ENCODE peak calls at places on chromosomes 4 and X, in six cellular contexts. A is GM23248, Z is PC-9, B is neural progenitor cell, Y is PC-3, X is MM.1S. P is an unnamed sample. For H3F3A, the result is how much of the 10 kb centered on the place peaks cover.

GRCh38 chr4:14087459-14087858 is 459.9 kb upstream of the BOD1L1 start:
- DNase-seq in A (no peak), Z (no peak), B (no peak), Y (no peak), X (peak), P (no peak)

GRCh38 chr4:54231419-54232150 is 2.5 kb downstream of the PDGFRA start:
- DNase-seq in A (peak), Z (no peak), B (peak), Y (no peak), X (no peak), P (peak)

GRCh38 chr4:118997601-118998000 is 108.9 kb downstream of the SYNPO2 start:
- DNase-seq in A (peak), Z (no peak), B (no peak), Y (no peak), X (no peak), P (no peak)

GRCh38 chr4:98996056-98996941 is 778 bp downstream of the METAP1 start:
- DNase-seq in A (peak), Z (peak), B (peak), Y (peak), X (peak), P (peak)

GRCh38 chr4:128371004-128371777 is 83.6 kb upstream of the PGRMC2 start:
- DNase-seq in A (peak), Z (no peak), B (no peak), Y (no peak), X (no peak), P (no peak)

GRCh38 chr4:12488672-12489071 is 995.5 kb downstream of the RAB28 start:
- DNase-seq in A (no peak), Z (no peak), B (no peak), Y (no peak), X (no peak), P (peak)

GRCh38 chr4:3291969-3292570 is 751 bp upstream of the RGS12 start:
- DNase-seq in A (peak), Z (peak), B (peak), Y (peak), X (peak), P (peak)

GRCh38 chr4:110287130-110287529 is 88.7 kb upstream of the ELOVL6 start:
- DNase-seq in A (peak), Z (peak), B (no peak), Y (peak), X (peak), P (no peak)

DNA sequence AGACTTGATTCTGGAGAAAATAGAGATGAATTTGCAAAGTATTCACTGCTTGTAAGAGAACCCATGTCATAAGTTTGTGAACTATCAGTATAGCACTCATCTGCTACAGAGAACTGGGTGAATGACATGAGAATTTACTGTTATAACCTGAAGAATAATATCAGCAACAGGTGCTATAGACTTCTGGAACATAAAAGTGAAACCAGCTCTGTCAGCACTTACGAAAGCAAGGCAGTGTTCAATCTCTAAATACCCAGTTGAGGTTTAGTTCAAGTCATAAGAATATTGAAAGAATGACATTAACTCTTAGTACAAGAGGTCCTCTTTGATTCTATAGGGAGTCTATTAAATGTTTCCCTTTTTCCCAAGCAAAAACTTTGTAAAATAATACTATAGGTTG is 232.9 kb upstream of the ANKRD50 start:
- DNase-seq in A (no peak), Z (no peak), B (no peak), Y (no peak), X (peak), P (no peak)
- H3F3A ChIP-seq in A (under half), Z (under half), B (under half), Y (under half), X (under half), P (under half)

DNA sequence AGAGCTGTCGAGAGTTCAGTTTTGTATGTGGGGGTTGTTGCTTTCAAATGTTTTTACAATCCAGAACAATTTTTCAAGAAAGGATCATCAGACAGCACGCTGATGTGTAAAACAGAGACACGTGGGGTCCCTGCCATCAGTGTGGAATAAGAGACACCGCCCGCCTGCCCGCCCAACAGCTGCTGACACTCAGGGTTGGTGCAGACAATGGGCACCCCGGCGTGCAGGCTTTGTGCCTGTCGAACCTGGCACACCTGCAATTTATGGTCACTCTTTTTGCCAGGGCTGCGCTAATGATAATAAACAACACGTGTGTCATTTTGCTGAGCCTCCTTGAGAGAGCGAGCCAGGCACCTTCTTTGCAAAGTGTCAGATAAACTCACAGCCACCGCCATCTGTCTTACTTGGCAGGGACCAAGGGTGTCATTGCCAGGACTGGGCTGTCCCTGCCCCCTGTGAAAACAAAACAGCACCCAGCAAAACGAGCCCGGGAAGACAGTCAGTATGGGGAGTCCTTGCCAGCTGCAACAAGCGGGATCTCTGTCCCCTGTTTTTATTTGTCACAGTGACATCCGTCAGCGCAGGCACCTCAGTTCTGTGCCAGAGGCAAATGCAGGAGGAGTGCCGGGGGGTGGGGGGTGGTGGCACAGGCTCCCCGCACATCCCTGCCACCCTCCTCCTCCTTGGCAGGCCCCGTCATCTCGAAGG is 69.1 kb downstream of the PSAPL1 start:
- DNase-seq in A (peak), Z (no peak), B (no peak), Y (no peak), X (no peak), P (no peak)
- TF ChIP-seq EZH2 in A (no peak), Z (no peak), B (no peak), Y (no peak), X (no peak), P (no peak)

DNA sequence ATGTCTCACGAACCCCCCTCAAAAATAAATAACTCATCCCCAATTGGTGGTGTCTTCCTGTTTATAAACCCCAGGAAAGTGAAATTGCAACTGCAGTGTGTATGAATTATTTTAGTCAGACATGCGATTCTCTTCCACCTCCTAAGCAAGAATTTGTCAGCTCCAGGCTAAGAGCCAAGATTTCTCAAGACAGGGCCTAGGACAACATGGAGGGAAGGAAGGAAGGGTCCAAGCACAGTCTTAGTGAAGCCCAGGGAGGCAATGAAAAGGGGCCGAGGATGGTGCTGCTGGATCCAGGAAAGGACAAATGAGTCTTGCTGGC is 20.0 kb downstream of the SH3KBP1 start:
- DNase-seq in A (peak), Z (no peak), B (no peak), Y (peak), X (no peak), P (no peak)
- H3F3A ChIP-seq in A (under half), Z (under half), B (under half), Y (under half), X (under half), P (under half)

DNA sequence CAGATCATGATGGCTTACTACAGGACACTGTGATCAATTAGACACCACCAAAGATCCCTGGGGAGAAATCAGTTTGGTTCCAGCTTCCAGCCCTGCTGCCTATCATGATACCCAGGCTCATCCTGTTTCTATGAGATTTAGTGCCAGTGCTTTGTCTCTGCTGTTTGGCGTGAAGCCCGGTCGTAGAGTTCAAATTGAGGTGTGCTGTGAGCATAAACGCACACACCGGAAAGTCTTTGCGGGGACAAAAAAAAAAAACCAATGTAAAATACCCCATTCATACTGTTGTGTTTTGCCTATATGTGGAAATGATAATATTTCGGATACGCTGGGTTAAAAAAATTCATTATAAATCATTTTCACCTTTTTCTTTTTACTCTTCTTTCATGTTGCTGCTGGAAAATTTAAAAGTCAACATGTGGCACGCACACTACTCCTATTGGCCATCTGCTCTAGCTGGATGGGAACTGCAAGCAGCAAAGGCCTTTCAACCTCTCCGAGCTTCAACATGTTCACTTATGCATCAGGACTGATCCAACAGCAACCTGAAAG is 611 bp upstream of the DKC1 start:
- DNase-seq in A (peak), Z (peak), B (no peak), Y (no peak), X (no peak), P (no peak)
- TF ChIP-seq EZH2 in A (no peak), Z (no peak), B (no peak), Y (no peak), X (no peak), P (no peak)

GRCh38 chr4:82643994-82644730 is 82.4 kb upstream of the TMEM150C start:
- DNase-seq in A (peak), Z (no peak), B (no peak), Y (peak), X (no peak), P (no peak)
- H3F3A ChIP-seq in A (under half), Z (under half), B (under half), Y (under half), X (under half), P (under half)

GRCh38 chr4:827209-828081 is 1.5 kb upstream of the CPLX1 start:
- DNase-seq in A (no peak), Z (no peak), B (no peak), Y (no peak), X (no peak), P (peak)
- TF ChIP-seq EZH2 in A (no peak), Z (no peak), B (no peak), Y (no peak), X (no peak), P (no peak)

P was measured in GM23338.